ENCODE peak calls at places on chromosomes 3 and 15, in six cellular contexts. O, W, S, D, V and P are unnamed samples.

GRCh38 chr15:90376789-90377188 is 11.3 kb upstream of the IQGAP1 start:
- DNase-seq in O (no peak), W (no peak), S (no peak), D (no peak), V (no peak), P (no peak)

GRCh38 chr3:179027326-179027900 is 44.2 kb downstream of the ZMAT3 start:
- DNase-seq in O (no peak), W (no peak), S (no peak), D (peak; percentile 20), V (no peak), P (no peak)

GRCh38 chr3:196660381-196661166 is 21.1 kb downstream of the NRROS start:
- DNase-seq in O (no peak), W (no peak), S (peak; percentile 60), D (no peak), V (no peak), P (no peak)

GRCh38 chr3:52055537-52056351 is 627 bp downstream of the DUSP7 start:
- DNase-seq in O (peak; percentile 82), W (peak; percentile 53), S (peak; percentile 51), D (peak; percentile 91), V (no peak), P (no peak)

GRCh38 chr3:11499144-11499543 is 144.6 kb downstream of the VGLL4 start:
- DNase-seq in O (no peak), W (no peak), S (no peak), D (no peak), V (no peak), P (no peak)

GRCh38 chr15:39721893-39722292 is 60.7 kb downstream of the FSIP1 start:
- DNase-seq in O (no peak), W (no peak), S (no peak), D (no peak), V (no peak), P (no peak)

GRCh38 chr3:18302517-18302916 is 122.6 kb downstream of the SATB1 start:
- DNase-seq in O (no peak), W (no peak), S (no peak), D (no peak), V (no peak), P (no peak)

GRCh38 chr3:189204467-189204866 is 32.7 kb downstream of the TPRG1 start:
- DNase-seq in O (no peak), W (no peak), S (no peak), D (no peak), V (no peak), P (no peak)

GRCh38 chr3:174439621-174440349 is 419.3 kb upstream of the NAALADL2 start:
- DNase-seq in O (no peak), W (peak; percentile 27), S (no peak), D (peak; percentile 18), V (peak; percentile 47), P (peak; percentile 71)

GRCh38 chr3:42732829-42733459 is 30.3 kb upstream of the HHATL start:
- DNase-seq in O (no peak), W (no peak), S (no peak), D (no peak), V (no peak), P (no peak)

GRCh38 chr3:62375655-62376054 is 2.3 kb upstream of the FEZF2 start:
- DNase-seq in O (no peak), W (no peak), S (no peak), D (peak; percentile 34), V (no peak), P (no peak)

GRCh38 chr15:50358805-50359204 is 3.8 kb upstream of the GABPB1 start:
- DNase-seq in O (no peak), W (no peak), S (no peak), D (peak; percentile 43), V (no peak), P (no peak)

GRCh38 chr3:115156255-115156654 is 9.2 kb upstream of the ZBTB20 start:
- DNase-seq in O (no peak), W (no peak), S (no peak), D (no peak), V (no peak), P (no peak)

GRCh38 chr15:99983171-99983891 is 250.1 kb upstream of the LYSMD4 start:
- DNase-seq in O (no peak), W (no peak), S (no peak), D (peak; percentile 49), V (no peak), P (no peak)

GRCh38 chr3:11662392-11662990 is 18.8 kb upstream of the VGLL4 start:
- DNase-seq in O (no peak), W (no peak), S (no peak), D (no peak), V (no peak), P (no peak)

GRCh38 chr3:51063074-51063473 is 322.0 kb upstream of the MANF start:
- DNase-seq in O (no peak), W (no peak), S (no peak), D (no peak), V (no peak), P (no peak)

GRCh38 chr3:134815519-134815918 is 20.5 kb downstream of the EPHB1 start:
- DNase-seq in O (no peak), W (no peak), S (no peak), D (no peak), V (no peak), P (no peak)

GRCh38 chr15:91790826-91791225 is 62.7 kb upstream of the SLCO3A1 start:
- DNase-seq in O (no peak), W (no peak), S (no peak), D (no peak), V (peak; percentile 42), P (no peak)

GRCh38 chr15:25877681-25878080 is 14.6 kb upstream of the ATP10A start:
- DNase-seq in O (no peak), W (no peak), S (no peak), D (no peak), V (no peak), P (no peak)

GRCh38 chr15:88624156-88624970 is 3.2 kb downstream of the AEN start:
- DNase-seq in O (peak; percentile 40), W (no peak), S (no peak), D (peak; percentile 49), V (no peak), P (peak; percentile 60)

GRCh38 chr3:126417461-126418255 is 22.9 kb downstream of the CFAP100 start:
- DNase-seq in O (peak; percentile 56), W (no peak), S (no peak), D (no peak), V (no peak), P (peak; percentile 43)

GRCh38 chr3:123752228-123752627 is 131.9 kb downstream of the MYLK start:
- DNase-seq in O (no peak), W (no peak), S (no peak), D (no peak), V (no peak), P (no peak)

DNA sequence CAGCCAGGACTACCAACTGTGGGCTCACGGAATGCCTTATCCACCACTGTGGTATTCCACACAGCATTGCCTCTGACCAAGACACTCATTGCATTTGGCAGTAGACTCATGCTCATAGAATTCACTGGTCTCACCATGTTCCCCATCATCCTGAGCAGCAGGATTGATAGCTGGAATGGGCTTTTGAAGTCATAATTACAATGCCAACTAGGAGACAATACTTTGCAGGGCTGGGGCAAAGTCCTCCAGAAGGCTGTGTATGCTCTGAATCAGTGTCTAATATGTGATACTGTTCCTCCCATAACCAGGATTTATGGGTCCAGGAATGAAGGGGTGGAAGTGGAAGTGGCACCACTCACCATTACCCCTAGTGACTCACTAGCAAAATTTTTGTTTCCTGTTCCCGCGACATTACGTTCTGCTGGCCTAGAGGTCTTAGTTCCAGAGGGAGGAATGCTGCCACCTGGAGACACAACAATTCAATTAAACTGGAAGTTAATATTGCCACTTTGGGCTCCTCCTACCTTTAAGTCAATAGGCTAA is 58.6 kb upstream of the CCDC80 start:
- DNase-seq in O (no peak), W (no peak), S (no peak), D (no peak), V (no peak), P (no peak)
- TF ChIP-seq CTCF in O (peak; percentile 13), W (no peak), S (no peak), D (no peak), V (no peak), P (no peak)

DNA sequence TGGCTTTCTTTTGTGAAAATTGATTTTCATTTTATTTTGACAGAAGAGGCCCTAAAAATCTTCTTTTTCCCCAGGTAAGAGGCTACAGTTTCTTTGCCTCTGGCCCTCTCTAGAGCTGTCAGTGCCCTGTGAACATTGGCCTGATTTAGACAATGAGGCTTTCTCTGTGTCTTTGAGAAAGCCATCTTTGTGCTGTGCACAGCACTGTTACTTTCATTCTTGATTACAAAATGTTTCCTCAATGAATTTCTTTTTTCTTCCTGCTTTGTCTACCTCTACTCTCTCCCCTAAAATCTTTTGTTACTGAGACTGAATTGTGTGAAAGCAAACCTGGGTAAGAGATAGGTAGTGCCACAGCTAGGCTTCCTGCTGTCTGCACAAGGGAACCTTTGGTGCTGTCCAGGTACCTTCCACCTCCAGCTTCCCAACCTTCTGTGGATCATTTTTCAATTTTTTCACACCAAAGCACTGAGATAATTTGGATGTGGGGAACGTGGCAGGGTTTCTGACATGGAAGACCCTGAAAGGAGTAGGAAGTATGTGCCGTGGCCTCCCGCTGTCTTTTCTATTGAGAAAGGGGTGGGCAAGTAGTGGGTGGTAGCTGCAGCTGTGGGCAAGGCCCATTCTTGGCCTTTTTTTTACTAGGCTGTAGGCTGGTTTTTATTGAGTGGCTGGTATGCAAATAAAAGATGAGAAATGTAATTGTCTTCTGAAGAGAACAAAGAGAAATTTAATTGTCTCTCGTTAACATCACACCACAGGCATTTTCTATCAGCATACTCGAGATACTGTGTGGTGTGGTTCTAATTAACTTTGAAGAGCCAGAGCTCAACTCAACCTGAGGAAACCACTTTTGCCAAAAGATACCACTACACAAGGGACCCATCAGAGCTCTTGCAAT is 21.0 kb downstream of the RAB8B start:
- DNase-seq in O (no peak), W (no peak), S (no peak), D (peak; percentile 42), V (no peak), P (no peak)
- H3K4me3 ChIP-seq in O (no peak overlapping the region), W (no peak overlapping the region), S (no peak overlapping the region), D (no peak overlapping the region), V (no peak overlapping the region), P (no peak overlapping the region)

GRCh38 chr15:45589296-45589695 is 2.1 kb downstream of the BLOC1S6 start:
- DNase-seq in O (no peak), W (no peak), S (no peak), D (no peak), V (no peak), P (no peak)

GRCh38 chr15:45594322-45594721 is 7.1 kb downstream of the BLOC1S6 start:
- DNase-seq in O (no peak), W (no peak), S (no peak), D (no peak), V (no peak), P (no peak)

DNA sequence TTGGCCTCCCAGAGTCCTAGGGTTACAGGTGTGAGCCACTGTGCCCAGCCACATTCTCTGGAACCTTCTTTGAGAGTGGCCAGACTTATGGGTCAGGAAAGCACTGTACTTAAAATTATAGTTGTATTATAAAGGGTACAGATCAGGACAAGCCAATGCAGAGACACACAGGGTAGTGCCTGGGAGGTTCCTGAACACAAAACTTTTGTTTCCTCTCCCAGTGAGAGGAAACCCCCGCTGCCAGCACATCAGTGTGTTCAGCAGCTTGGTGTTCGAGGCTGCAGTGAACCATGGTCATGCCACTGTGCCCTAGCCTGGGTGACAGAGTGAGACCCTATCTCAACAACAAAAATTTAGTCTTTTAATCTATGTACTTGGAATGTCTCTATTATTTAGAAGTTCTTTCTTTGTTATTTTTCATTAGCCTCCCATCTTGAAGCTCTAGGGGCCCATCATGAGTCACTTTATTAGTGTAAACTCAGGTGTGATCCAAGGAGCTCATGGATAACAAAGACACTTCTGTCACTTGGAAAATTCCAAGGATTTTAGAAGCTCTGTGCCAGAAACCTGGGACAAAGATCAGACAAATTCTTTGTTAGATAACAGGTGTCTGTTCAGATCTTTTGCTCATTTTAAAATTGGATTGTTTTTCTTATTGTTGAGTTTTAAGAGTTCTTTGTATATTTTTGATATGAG is 7.8 kb downstream of the BLOC1S6 start:
- DNase-seq in O (no peak), W (no peak), S (no peak), D (no peak), V (no peak), P (no peak)
- H3K4me1 ChIP-seq in O (peaks cover 10% of the 10 kb centered on the region), W (no peaks in the 10 kb centered on the region), S (peaks cover 5% of the 10 kb centered on the region), D (no peaks in the 10 kb centered on the region), V (peaks cover 6% of the 10 kb centered on the region), P (peaks cover 8% of the 10 kb centered on the region)

GRCh38 chr15:80986487-80986886 is 3.1 kb downstream of the MESD start:
- DNase-seq in O (no peak), W (no peak), S (no peak), D (no peak), V (no peak), P (peak; percentile 41)
- TF ChIP-seq CTCF in O (no peak), W (no peak), S (no peak), D (no peak), V (no peak), P (no peak)